ENCODE peak calls at places on chromosome 19, in four cellular contexts. S is A172, I is left ventricle myocardium inferior, M is adrenal gland. E is an unnamed sample.

GRCh38 chr19:29321116-29321515 is 108.2 kb upstream of the UQCRFS1 start:
- DNase-seq in I (no peak), M (no peak), S (no peak), E (no peak)

GRCh38 chr19:49114630-49115363 is 627 bp downstream of the LIN7B start:
- DNase-seq in M (peak), S (no peak), I (peak), E (peak)

GRCh38 chr19:56372281-56372680 is 21.1 kb downstream of the ZNF582 start:
- DNase-seq in M (no peak), S (no peak), I (no peak), E (no peak)

GRCh38 chr19:57212109-57212508 is 18.7 kb upstream of the AURKC start:
- DNase-seq in I (no peak), M (no peak), S (no peak), E (no peak)

GRCh38 chr19:46368116-46368515 is 21.2 kb downstream of the PPP5C start:
- DNase-seq in S (no peak), I (no peak), M (no peak), E (no peak)

GRCh38 chr19:35901854-35902661 is at the start of gene HCST:
- DNase-seq in M (peak), S (peak), I (no peak), E (no peak)

GRCh38 chr19:53910170-53910518 is 1.1 kb downstream of the CACNG7 start:
- DNase-seq in M (no peak), S (no peak), I (no peak), E (no peak)

GRCh38 chr19:55305983-55306562 is 19.1 kb downstream of the TMEM150B start:
- DNase-seq in S (peak), M (peak), I (no peak), E (no peak)

GRCh38 chr19:42330521-42330835 is 5.0 kb downstream of the MEGF8 start:
- DNase-seq in M (peak), I (no peak), S (no peak), E (peak)

GRCh38 chr19:42275517-42275916 is 6.5 kb downstream of the CIC start:
- DNase-seq in M (no peak), S (no peak), I (no peak), E (no peak)

GRCh38 chr19:29714953-29715694 is at the start of gene C19orf12:
- DNase-seq in I (peak), M (peak), S (peak), E (peak)

E was measured in right cardiac atrium.